ENCODE peak calls at places on chromosomes 4 and X, in eight cellular contexts. F is NCI-H1105 treated with DMSO at 0.1 percent for 48 hours; N is psoas muscle; E is astrocyte; A is transverse colon; R is fibroblast of mammary gland; W is endothelial cell of umbilical vein; D is activated CD8-positive, alpha-beta memory T cell treated with anti-CD3 and anti-CD28 coated beads for 1 hour. P is an unnamed sample.

GRCh38 chrX:118254611-118255010 is 91.3 kb upstream of the WDR44 start:
- DNase-seq in W (peak), D (no peak), N (no peak), F (peak), A (peak), E (peak), R (peak), P (peak)

GRCh38 chr4:7389101-7389701 is 45.5 kb downstream of the PSAPL1 start:
- DNase-seq in A (peak), N (no peak), W (no peak), E (no peak), R (no peak), D (no peak), F (no peak), P (no peak)

GRCh38 chrX:99172958-99173357 is 1237.1 kb downstream of the PCDH19 start:
- DNase-seq in R (no peak), D (no peak), A (no peak), N (no peak), F (no peak), E (no peak), W (no peak), P (no peak)

GRCh38 chrX:48520976-48521352 is 644 bp upstream of the EBP start:
- DNase-seq in F (no peak), R (no peak), E (no peak), N (no peak), A (no peak), D (no peak), W (no peak), P (no peak)

GRCh38 chr4:8538703-8539567 is 41.3 kb upstream of the GPR78 start:
- DNase-seq in E (peak), W (peak), F (no peak), R (peak), A (no peak), D (no peak), N (peak), P (no peak)

GRCh38 chrX:44244008-44244407 is 99.5 kb downstream of the EFHC2 start:
- DNase-seq in R (peak), F (peak), E (peak), D (no peak), N (no peak), W (peak), A (no peak), P (no peak)

GRCh38 chrX:13357925-13358324 is 38.1 kb upstream of the ATXN3L start:
- DNase-seq in A (no peak), E (no peak), N (no peak), F (peak), D (no peak), W (peak), R (no peak), P (no peak)

GRCh38 chr4:71400788-71401187 is 62.0 kb downstream of the SLC4A4 start:
- DNase-seq in D (no peak), N (no peak), A (no peak), E (no peak), R (no peak), F (no peak), W (no peak), P (no peak)

GRCh38 chrX:72297953-72298730 is 7.6 kb downstream of the CITED1 start:
- DNase-seq in A (no peak), W (no peak), N (no peak), F (no peak), D (no peak), R (peak), E (no peak), P (no peak)

GRCh38 chr4:84530871-84531270 is 31.8 kb upstream of the NKX6-1 start:
- DNase-seq in A (no peak), R (peak), F (no peak), E (peak), D (no peak), W (no peak), N (no peak), P (no peak)

GRCh38 chr4:43369036-43369594 is 476.6 kb downstream of the GRXCR1 start:
- DNase-seq in F (no peak), W (no peak), E (no peak), N (no peak), A (no peak), R (no peak), D (no peak), P (no peak)

GRCh38 chrX:124862304-124862703 is 457.4 kb upstream of the TEX13C start:
- DNase-seq in N (no peak), R (no peak), A (no peak), D (no peak), W (no peak), F (no peak), E (no peak), P (no peak)

P was measured in HS-27A.